ENCODE peak calls at places on chromosomes 2 and 18, in nine cellular contexts. M is mesendoderm; F is dorsolateral prefrontal cortex; H is tibial nerve; A is tibial artery; Q is adrenal gland; K is body of pancreas; V is CD8-positive, alpha-beta memory T cell; Z is lung. P is an unnamed sample.

GRCh38 chr2:70789304-70790078 is 952 bp downstream of the FIGLA start:
- DNase-seq in Z (peak), Q (peak), F (peak), H (peak), K (peak), V (peak), M (peak), A (peak), P (peak)

GRCh38 chr18:53629356-53629755 is 595.1 kb downstream of the MBD2 start:
- DNase-seq in K (no peak), H (no peak), A (no peak), M (no peak), Z (no peak), F (no peak), V (no peak), Q (no peak), P (no peak)

GRCh38 chr2:239870276-239870675 is 154.9 kb downstream of the NDUFA10 start:
- DNase-seq in K (no peak), V (no peak), A (peak), Q (no peak), F (no peak), M (no peak), Z (peak), H (no peak), P (no peak)

GRCh38 chr2:221293949-221294736 is 278.0 kb downstream of the EPHA4 start:
- DNase-seq in M (peak), A (no peak), V (no peak), K (no peak), H (no peak), F (no peak), Z (no peak), Q (no peak), P (no peak)

GRCh38 chr2:70960833-70961647 is 17.4 kb upstream of the ANKRD53 start:
- DNase-seq in H (no peak), Q (no peak), Z (peak), V (no peak), M (peak), K (peak), F (no peak), A (peak), P (no peak)

GRCh38 chr18:54616220-54616848 is 25.3 kb downstream of the DYNAP start:
- DNase-seq in H (no peak), K (no peak), Z (no peak), F (no peak), V (no peak), M (peak), A (no peak), Q (no peak), P (no peak)

GRCh38 chr2:198731842-198732421 is 725.8 kb downstream of the SATB2 start:
- DNase-seq in M (no peak), H (no peak), Q (no peak), A (no peak), F (no peak), K (no peak), V (no peak), Z (no peak), P (no peak)

GRCh38 chr2:116510117-116510671 is 1304.3 kb upstream of the DDX18 start:
- DNase-seq in V (no peak), H (no peak), A (no peak), Z (no peak), M (peak), K (no peak), F (no peak), Q (no peak), P (no peak)

GRCh38 chr2:43637030-43637803 is at the start of gene PLEKHH2:
- DNase-seq in Q (peak), Z (peak), H (peak), M (peak), K (peak), V (peak), A (peak), F (peak), P (peak)

GRCh38 chr2:55155764-55156221 is 76.3 kb downstream of the CLHC1 start:
- DNase-seq in A (no peak), V (no peak), Z (no peak), F (no peak), Q (no peak), K (no peak), H (no peak), M (no peak), P (no peak)

GRCh38 chr2:46917628-46918027 is 2.0 kb upstream of the MCFD2 start:
- DNase-seq in F (no peak), Q (no peak), M (no peak), Z (no peak), A (no peak), K (no peak), V (no peak), H (no peak), P (no peak)

GRCh38 chr2:19786408-19787058 is 115.2 kb downstream of the TTC32 start:
- DNase-seq in Q (no peak), H (no peak), Z (no peak), K (no peak), F (no peak), M (peak), A (no peak), V (no peak), P (peak)

GRCh38 chr2:8882094-8882493 is 44.7 kb upstream of the KIDINS220 start:
- DNase-seq in Q (no peak), K (no peak), V (no peak), M (peak), H (no peak), Z (no peak), F (no peak), A (no peak), P (no peak)

GRCh38 chr2:105690566-105690965 is 54.1 kb upstream of the NCK2 start:
- DNase-seq in Q (no peak), Z (no peak), H (no peak), A (no peak), F (no peak), K (no peak), M (no peak), V (no peak), P (no peak)

GRCh38 chr2:47662547-47662946 is 120.4 kb upstream of the MSH6 start:
- DNase-seq in Q (no peak), K (no peak), H (no peak), M (no peak), V (no peak), A (no peak), Z (no peak), F (no peak), P (no peak)

GRCh38 chr2:225270861-225271260 is 128.6 kb upstream of the NYAP2 start:
- DNase-seq in H (no peak), Q (peak), M (peak), Z (no peak), K (peak), A (no peak), F (no peak), V (no peak), P (peak)

GRCh38 chr2:119683074-119683716 is 4.2 kb downstream of the TMEM177 start:
- DNase-seq in F (no peak), V (no peak), A (peak), M (no peak), Q (no peak), Z (no peak), H (no peak), K (no peak), P (no peak)
- H3K4me3 ChIP-seq in F (no peak), V (no peak), A (no peak), M (no peak), Q (no peak), Z (no peak), H (no peak), K (no peak), P (no peak)

GRCh38 chr2:120383191-120383590 is 37.3 kb downstream of the INHBB start:
- DNase-seq in M (no peak), K (no peak), A (no peak), F (no peak), H (no peak), Q (no peak), Z (no peak), V (no peak), P (no peak)
- H3K4me3 ChIP-seq in M (no peak), K (no peak), A (no peak), F (no peak), H (no peak), Q (no peak), Z (no peak), V (no peak), P (no peak)

DNA sequence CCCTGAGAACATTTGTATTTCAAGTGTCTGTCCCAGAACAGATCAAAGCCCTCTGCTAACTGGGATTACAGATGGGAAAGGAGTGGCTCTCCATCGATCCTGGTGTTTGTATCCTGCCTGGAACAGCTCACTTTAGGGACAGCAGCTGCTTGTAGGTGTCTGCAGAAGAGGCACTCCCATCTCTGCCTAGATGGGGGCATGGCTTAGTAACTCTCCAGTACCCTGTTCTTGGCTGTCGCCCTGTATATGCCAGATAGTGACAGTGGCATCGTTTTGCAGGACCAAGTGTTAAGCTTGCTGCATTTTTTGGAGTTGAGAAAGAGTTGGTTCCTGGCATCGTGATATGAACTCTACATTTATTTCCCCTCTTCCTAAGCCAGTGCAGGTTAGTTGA is 189.9 kb downstream of the SH3RF3 start:
- DNase-seq in Q (no peak), M (no peak), H (no peak), K (no peak), V (no peak), F (no peak), A (no peak), Z (no peak), P (no peak)
- H3K4me3 ChIP-seq in Q (no peak), M (no peak), H (no peak), K (no peak), V (no peak), F (peak), A (no peak), Z (no peak), P (no peak)

GRCh38 chr2:73979021-73979420 is 5.7 kb upstream of the TET3 start:
- DNase-seq in Q (no peak), H (no peak), K (no peak), Z (no peak), M (peak), F (no peak), A (no peak), V (peak), P (no peak)

GRCh38 chr2:73977466-73977865 is 7.2 kb upstream of the TET3 start:
- DNase-seq in Q (no peak), F (no peak), H (no peak), M (no peak), Z (no peak), A (no peak), K (no peak), V (no peak), P (no peak)

GRCh38 chr2:73980566-73980965 is 4.1 kb upstream of the TET3 start:
- DNase-seq in V (no peak), F (no peak), Q (no peak), A (no peak), M (no peak), K (no peak), Z (no peak), H (no peak), P (no peak)

GRCh38 chr2:73981081-73981968 is 3.4 kb upstream of the TET3 start:
- DNase-seq in Q (no peak), K (no peak), Z (no peak), A (no peak), H (no peak), V (no peak), F (no peak), M (peak), P (peak)

DNA sequence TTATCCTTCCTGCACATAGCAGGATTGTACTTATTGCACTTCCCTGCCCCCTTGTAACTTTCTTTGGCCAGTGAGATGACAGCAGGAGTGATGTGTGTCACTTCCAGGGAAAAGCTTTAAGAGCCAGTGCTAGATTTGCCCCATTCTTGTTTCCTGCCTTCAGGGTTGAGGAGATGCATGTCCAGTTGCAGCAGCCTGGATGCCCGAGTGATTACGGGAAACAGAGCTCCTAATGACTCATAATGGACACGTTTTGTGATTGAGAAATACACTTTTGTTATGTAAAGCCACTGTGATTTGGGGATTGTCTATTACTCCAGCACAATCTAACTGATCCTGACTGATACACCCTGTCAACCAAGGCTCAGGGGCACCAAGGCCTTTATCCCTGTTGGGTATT is 5.0 kb upstream of the TET3 start:
- DNase-seq in Z (no peak), Q (peak), F (no peak), K (no peak), H (no peak), M (no peak), V (no peak), A (no peak), P (no peak)
- H3K4me3 ChIP-seq in Z (no peak), Q (no peak), F (no peak), K (no peak), H (no peak), M (no peak), V (peak), A (no peak), P (no peak)

GRCh38 chr2:152395132-152396024 is 60.4 kb downstream of the FMNL2 start:
- DNase-seq in K (peak), Q (no peak), H (no peak), A (no peak), M (no peak), Z (no peak), F (no peak), V (no peak), P (no peak)

GRCh38 chr2:152393377-152393776 is 58.4 kb downstream of the FMNL2 start:
- DNase-seq in A (no peak), M (no peak), Z (no peak), V (no peak), F (no peak), H (no peak), K (no peak), Q (no peak), P (no peak)

GRCh38 chr2:152399003-152399402 is 64.0 kb downstream of the FMNL2 start:
- DNase-seq in F (no peak), K (no peak), Z (no peak), M (no peak), A (no peak), V (no peak), Q (no peak), H (no peak), P (no peak)

GRCh38 chr2:152396763-152397162 is 61.8 kb downstream of the FMNL2 start:
- DNase-seq in V (no peak), H (no peak), M (no peak), A (no peak), Q (no peak), Z (no peak), K (no peak), F (no peak), P (no peak)

DNA sequence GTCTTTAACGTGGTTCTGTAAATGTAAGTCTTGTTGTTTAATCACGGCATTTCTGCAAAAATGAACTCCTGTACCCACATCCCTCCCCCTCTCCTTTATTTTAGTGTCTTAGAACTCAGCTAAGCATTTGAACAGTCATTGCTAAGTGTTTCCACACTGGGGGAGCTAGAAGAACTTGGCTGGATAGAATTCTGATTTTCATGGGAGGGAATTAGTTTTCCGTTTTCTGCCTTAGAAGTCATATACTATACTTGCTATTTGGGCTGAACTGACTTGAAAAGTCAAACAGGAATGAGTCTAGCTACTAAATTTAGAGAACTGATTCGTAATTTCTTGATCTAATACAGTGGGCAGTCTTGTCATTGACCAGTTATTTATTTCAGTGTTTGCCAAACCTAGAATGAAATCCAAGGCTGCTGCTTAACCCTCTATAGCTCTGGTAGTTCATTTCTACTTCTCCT is 61.1 kb downstream of the FMNL2 start:
- DNase-seq in K (no peak), Z (no peak), Q (no peak), A (no peak), F (no peak), V (no peak), H (no peak), M (no peak), P (no peak)
- H3K4me3 ChIP-seq in K (no peak), Z (no peak), Q (no peak), A (peak), F (peak), V (no peak), H (peak), M (no peak), P (no peak)

GRCh38 chr18:22494771-22495170 is 77.1 kb upstream of the CTAGE1 start:
- DNase-seq in V (no peak), F (no peak), K (no peak), H (no peak), A (no peak), Q (no peak), M (no peak), Z (no peak), P (no peak)
- H3K4me3 ChIP-seq in V (no peak), F (no peak), K (no peak), H (no peak), A (no peak), Q (no peak), M (no peak), Z (no peak), P (no peak)

DNA sequence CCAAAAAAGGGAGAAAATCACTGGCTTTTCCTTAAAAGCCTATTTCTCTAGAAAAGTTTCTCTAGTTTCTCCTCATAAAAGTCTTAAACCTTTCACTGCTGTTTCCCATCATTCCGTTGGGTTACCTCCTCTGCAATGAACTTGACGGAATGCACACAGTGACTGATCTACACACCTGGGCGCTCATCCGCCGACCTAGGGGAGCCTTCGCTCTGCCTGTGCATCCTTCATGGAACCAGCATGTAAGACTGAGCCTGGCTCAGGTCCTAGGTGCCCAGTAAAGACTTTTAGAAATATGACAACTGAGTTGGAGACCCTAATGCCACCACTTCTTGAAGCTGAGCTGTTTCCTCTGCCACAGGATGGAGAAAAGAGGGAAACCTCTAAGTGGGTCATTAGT is 354.2 kb upstream of the SALL3 start:
- DNase-seq in F (no peak), K (no peak), A (peak), V (no peak), H (no peak), Z (no peak), M (no peak), Q (no peak), P (no peak)
- H3K4me3 ChIP-seq in F (no peak), K (no peak), A (no peak), V (no peak), H (no peak), Z (no peak), M (no peak), Q (no peak), P (no peak)